ENCODE peak calls at places on chromosomes 4 and X, in nine cellular contexts. One of them, this sample, is unnamed.

GRCh38 chr4:38223801-38224236 is 263.6 kb downstream of the PTTG2 start:
- DNase-seq in CD8-positive, alpha-beta T cell: no peak
- DNase-seq in prostate gland: no peak
- DNase-seq in cardiac muscle cell: no peak
- DNase-seq in lower lobe of right lung: no peak
- DNase-seq in pancreas: no peak
- DNase-seq in sigmoid colon: no peak
- DNase-seq in colonic mucosa: no peak
- DNase-seq in NB4: no peak
- DNase-seq in this sample: no peak

GRCh38 chrX:130082244-130083106 is 27.8 kb downstream of the ELF4 start:
- DNase-seq in pancreas: no peak
- DNase-seq in lower lobe of right lung: peak; percentile 73
- DNase-seq in CD8-positive, alpha-beta T cell: peak; percentile 69
- DNase-seq in cardiac muscle cell: no peak
- DNase-seq in prostate gland: no peak
- DNase-seq in colonic mucosa: no peak
- DNase-seq in NB4: peak; percentile 92
- DNase-seq in sigmoid colon: peak; percentile 72
- DNase-seq in this sample: no peak

GRCh38 chr4:72791054-72791453 is 222.0 kb upstream of the ADAMTS3 start:
- DNase-seq in pancreas: no peak
- DNase-seq in sigmoid colon: no peak
- DNase-seq in colonic mucosa: no peak
- DNase-seq in lower lobe of right lung: no peak
- DNase-seq in prostate gland: no peak
- DNase-seq in CD8-positive, alpha-beta T cell: no peak
- DNase-seq in cardiac muscle cell: no peak
- DNase-seq in NB4: no peak
- DNase-seq in this sample: no peak

GRCh38 chr4:7774301-7775019 is 165.2 kb downstream of the AFAP1 start:
- DNase-seq in colonic mucosa: no peak
- DNase-seq in cardiac muscle cell: no peak
- DNase-seq in CD8-positive, alpha-beta T cell: no peak
- DNase-seq in pancreas: no peak
- DNase-seq in NB4: no peak
- DNase-seq in lower lobe of right lung: no peak
- DNase-seq in prostate gland: no peak
- DNase-seq in sigmoid colon: peak; percentile 40
- DNase-seq in this sample: no peak

GRCh38 chrX:47574609-47575325 is 7.5 kb upstream of the TIMP1 start:
- DNase-seq in colonic mucosa: no peak
- DNase-seq in lower lobe of right lung: no peak
- DNase-seq in pancreas: no peak
- DNase-seq in sigmoid colon: no peak
- DNase-seq in cardiac muscle cell: peak; percentile 47
- DNase-seq in prostate gland: no peak
- DNase-seq in NB4: peak; percentile 43
- DNase-seq in CD8-positive, alpha-beta T cell: no peak
- DNase-seq in this sample: no peak

GRCh38 chr4:119314356-119314755 is 7.6 kb downstream of the FABP2 start:
- DNase-seq in NB4: peak; percentile 49
- DNase-seq in pancreas: no peak
- DNase-seq in sigmoid colon: no peak
- DNase-seq in lower lobe of right lung: no peak
- DNase-seq in cardiac muscle cell: peak; percentile 64
- DNase-seq in CD8-positive, alpha-beta T cell: peak; percentile 25
- DNase-seq in colonic mucosa: no peak
- DNase-seq in prostate gland: no peak
- DNase-seq in this sample: peak; percentile 62

GRCh38 chr4:24547979-24548378 is 36.4 kb downstream of the DHX15 start:
- DNase-seq in NB4: no peak
- DNase-seq in lower lobe of right lung: no peak
- DNase-seq in sigmoid colon: no peak
- DNase-seq in CD8-positive, alpha-beta T cell: no peak
- DNase-seq in cardiac muscle cell: no peak
- DNase-seq in prostate gland: no peak
- DNase-seq in colonic mucosa: no peak
- DNase-seq in pancreas: no peak
- DNase-seq in this sample: no peak

GRCh38 chrX:24259544-24260240 is 54.2 kb downstream of the SUPT20HL2 start:
- DNase-seq in sigmoid colon: peak; percentile 74
- DNase-seq in cardiac muscle cell: peak; percentile 81
- DNase-seq in colonic mucosa: peak; percentile 38
- DNase-seq in NB4: peak; percentile 73
- DNase-seq in pancreas: no peak
- DNase-seq in CD8-positive, alpha-beta T cell: no peak
- DNase-seq in lower lobe of right lung: no peak
- DNase-seq in prostate gland: peak; percentile 20
- DNase-seq in this sample: peak; percentile 76

GRCh38 chrX:72620550-72621145 is 48.0 kb upstream of the HDAC8 start:
- DNase-seq in pancreas: peak; percentile 78
- DNase-seq in colonic mucosa: peak; percentile 55
- DNase-seq in cardiac muscle cell: no peak
- DNase-seq in prostate gland: peak; percentile 74
- DNase-seq in NB4: peak; percentile 27
- DNase-seq in lower lobe of right lung: peak; percentile 23
- DNase-seq in sigmoid colon: peak; percentile 63
- DNase-seq in CD8-positive, alpha-beta T cell: no peak
- DNase-seq in this sample: peak; percentile 86

GRCh38 chr4:101981756-101982155 is 191.2 kb downstream of the BANK1 start:
- DNase-seq in prostate gland: peak; percentile 75
- DNase-seq in CD8-positive, alpha-beta T cell: no peak
- DNase-seq in NB4: peak; percentile 95
- DNase-seq in colonic mucosa: no peak
- DNase-seq in cardiac muscle cell: peak; percentile 28
- DNase-seq in pancreas: no peak
- DNase-seq in sigmoid colon: no peak
- DNase-seq in lower lobe of right lung: no peak
- DNase-seq in this sample: peak; percentile 93

GRCh38 chr4:78222575-78223186 is 165.6 kb downstream of the FRAS1 start:
- DNase-seq in NB4: no peak
- DNase-seq in cardiac muscle cell: no peak
- DNase-seq in sigmoid colon: no peak
- DNase-seq in CD8-positive, alpha-beta T cell: no peak
- DNase-seq in prostate gland: no peak
- DNase-seq in pancreas: no peak
- DNase-seq in lower lobe of right lung: no peak
- DNase-seq in colonic mucosa: no peak
- DNase-seq in this sample: no peak

GRCh38 chrX:71144651-71145050 is at the start of gene NLGN3:
- DNase-seq in cardiac muscle cell: peak; percentile 11
- DNase-seq in colonic mucosa: no peak
- DNase-seq in prostate gland: no peak
- DNase-seq in sigmoid colon: no peak
- DNase-seq in lower lobe of right lung: no peak
- DNase-seq in CD8-positive, alpha-beta T cell: no peak
- DNase-seq in pancreas: no peak
- DNase-seq in NB4: no peak
- DNase-seq in this sample: no peak

GRCh38 chr4:42281324-42282020 is 115.8 kb upstream of the SHISA3 start:
- DNase-seq in pancreas: no peak
- DNase-seq in lower lobe of right lung: no peak
- DNase-seq in prostate gland: no peak
- DNase-seq in NB4: no peak
- DNase-seq in CD8-positive, alpha-beta T cell: no peak
- DNase-seq in sigmoid colon: no peak
- DNase-seq in colonic mucosa: no peak
- DNase-seq in cardiac muscle cell: no peak
- DNase-seq in this sample: peak; percentile 4

GRCh38 chr4:18105023-18106011 is 83.8 kb upstream of the LCORL start:
- DNase-seq in prostate gland: no peak
- DNase-seq in lower lobe of right lung: no peak
- DNase-seq in pancreas: no peak
- DNase-seq in cardiac muscle cell: no peak
- DNase-seq in sigmoid colon: no peak
- DNase-seq in NB4: no peak
- DNase-seq in CD8-positive, alpha-beta T cell: no peak
- DNase-seq in colonic mucosa: peak; percentile 41
- DNase-seq in this sample: peak; percentile 60

GRCh38 chr4:32163125-32163524 is 1443.0 kb downstream of the PCDH7 start:
- DNase-seq in prostate gland: no peak
- DNase-seq in CD8-positive, alpha-beta T cell: no peak
- DNase-seq in colonic mucosa: no peak
- DNase-seq in cardiac muscle cell: no peak
- DNase-seq in NB4: peak; percentile 71
- DNase-seq in pancreas: no peak
- DNase-seq in sigmoid colon: no peak
- DNase-seq in lower lobe of right lung: no peak
- DNase-seq in this sample: no peak

GRCh38 chr4:186204103-186204559 is 12.8 kb downstream of the CYP4V2 start:
- DNase-seq in NB4: no peak
- DNase-seq in CD8-positive, alpha-beta T cell: peak; percentile 54
- DNase-seq in sigmoid colon: peak; percentile 81
- DNase-seq in lower lobe of right lung: no peak
- DNase-seq in cardiac muscle cell: no peak
- DNase-seq in pancreas: no peak
- DNase-seq in colonic mucosa: no peak
- DNase-seq in prostate gland: no peak
- DNase-seq in this sample: peak; percentile 71

GRCh38 chrX:45527834-45528233 is 327.2 kb upstream of the DIPK2B start:
- DNase-seq in CD8-positive, alpha-beta T cell: no peak
- DNase-seq in NB4: no peak
- DNase-seq in colonic mucosa: no peak
- DNase-seq in pancreas: no peak
- DNase-seq in sigmoid colon: no peak
- DNase-seq in lower lobe of right lung: no peak
- DNase-seq in cardiac muscle cell: no peak
- DNase-seq in prostate gland: no peak
- DNase-seq in this sample: no peak

GRCh38 chr4:98672583-98673281 is 14.3 kb upstream of the TSPAN5 start:
- DNase-seq in sigmoid colon: no peak
- DNase-seq in CD8-positive, alpha-beta T cell: no peak
- DNase-seq in lower lobe of right lung: no peak
- DNase-seq in colonic mucosa: no peak
- DNase-seq in cardiac muscle cell: no peak
- DNase-seq in pancreas: no peak
- DNase-seq in NB4: no peak
- DNase-seq in prostate gland: no peak
- DNase-seq in this sample: no peak

GRCh38 chr4:110680217-110680616 is 57.3 kb upstream of the PITX2 start:
- DNase-seq in NB4: no peak
- DNase-seq in prostate gland: no peak
- DNase-seq in CD8-positive, alpha-beta T cell: no peak
- DNase-seq in sigmoid colon: no peak
- DNase-seq in colonic mucosa: no peak
- DNase-seq in lower lobe of right lung: no peak
- DNase-seq in cardiac muscle cell: no peak
- DNase-seq in pancreas: no peak
- DNase-seq in this sample: no peak

GRCh38 chrX:40068048-40068447 is 29.7 kb downstream of the BCOR start:
- DNase-seq in cardiac muscle cell: no peak
- DNase-seq in sigmoid colon: no peak
- DNase-seq in prostate gland: no peak
- DNase-seq in pancreas: no peak
- DNase-seq in CD8-positive, alpha-beta T cell: peak; percentile 30
- DNase-seq in colonic mucosa: no peak
- DNase-seq in NB4: peak; percentile 45
- DNase-seq in lower lobe of right lung: no peak
- DNase-seq in this sample: no peak

GRCh38 chr4:102299708-102300107 is 45.6 kb downstream of the SLC39A8 start:
- DNase-seq in pancreas: no peak
- DNase-seq in CD8-positive, alpha-beta T cell: peak; percentile 22
- DNase-seq in prostate gland: no peak
- DNase-seq in colonic mucosa: no peak
- DNase-seq in sigmoid colon: no peak
- DNase-seq in cardiac muscle cell: peak; percentile 76
- DNase-seq in NB4: peak; percentile 47
- DNase-seq in lower lobe of right lung: peak; percentile 54
- DNase-seq in this sample: peak; percentile 60

GRCh38 chr4:56535915-56536314 is 30.3 kb downstream of the ARL9 start:
- DNase-seq in prostate gland: no peak
- DNase-seq in CD8-positive, alpha-beta T cell: no peak
- DNase-seq in sigmoid colon: no peak
- DNase-seq in pancreas: no peak
- DNase-seq in lower lobe of right lung: no peak
- DNase-seq in cardiac muscle cell: no peak
- DNase-seq in NB4: no peak
- DNase-seq in colonic mucosa: no peak
- DNase-seq in this sample: no peak
- TF ChIP-seq CTCF in prostate gland: no peak
- TF ChIP-seq CTCF in CD8-positive, alpha-beta T cell: no peak
- TF ChIP-seq CTCF in sigmoid colon: no peak
- TF ChIP-seq CTCF in pancreas: no peak
- TF ChIP-seq CTCF in lower lobe of right lung: no peak
- TF ChIP-seq CTCF in cardiac muscle cell: no peak
- TF ChIP-seq CTCF in NB4: no peak
- TF ChIP-seq CTCF in colonic mucosa: no peak
- TF ChIP-seq CTCF in this sample: no peak

DNA sequence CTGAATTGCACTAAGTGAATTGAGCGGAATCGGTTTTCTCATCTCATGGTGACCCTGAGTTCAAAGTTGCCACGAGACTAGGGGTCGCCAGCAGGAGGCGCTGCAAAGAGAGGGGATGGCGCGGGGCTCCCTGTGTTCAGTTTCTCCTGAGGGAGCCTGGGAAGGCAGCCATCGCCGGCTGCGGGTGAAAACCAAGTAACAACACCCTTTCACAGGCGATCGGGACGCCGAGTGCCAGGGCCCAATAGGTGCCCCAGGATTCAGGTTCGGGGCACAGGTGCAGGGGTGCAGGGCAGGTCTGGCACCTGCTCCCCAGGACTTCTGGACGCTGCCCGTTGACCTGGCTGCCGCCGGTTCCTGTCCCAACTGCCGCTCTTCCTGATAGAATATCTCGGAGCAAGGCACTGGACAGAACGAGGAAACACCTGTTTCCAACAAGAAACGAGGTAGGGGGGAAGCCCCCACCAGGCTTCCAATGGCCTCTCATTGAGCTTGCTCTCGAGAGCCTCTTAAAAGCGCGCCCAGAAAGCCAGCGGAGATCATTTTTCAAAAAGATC is 1.1 kb upstream of the FGF16 start:
- DNase-seq in CD8-positive, alpha-beta T cell: no peak
- DNase-seq in colonic mucosa: peak; percentile 23
- DNase-seq in prostate gland: no peak
- DNase-seq in NB4: peak; percentile 25
- DNase-seq in pancreas: peak; percentile 27
- DNase-seq in lower lobe of right lung: peak; percentile 42
- DNase-seq in sigmoid colon: no peak
- DNase-seq in cardiac muscle cell: no peak
- DNase-seq in this sample: no peak
- H3K4me3 ChIP-seq in CD8-positive, alpha-beta T cell: no peak overlapping the region
- H3K4me3 ChIP-seq in colonic mucosa: peak overlapping the region; percentile 27
- H3K4me3 ChIP-seq in prostate gland: peak overlapping the region; percentile 8
- H3K4me3 ChIP-seq in NB4: peak overlapping the region; percentile 36
- H3K4me3 ChIP-seq in pancreas: peak overlapping the region; percentile 24
- H3K4me3 ChIP-seq in lower lobe of right lung: peak overlapping the region; percentile 42
- H3K4me3 ChIP-seq in sigmoid colon: no peak overlapping the region
- H3K4me3 ChIP-seq in cardiac muscle cell: peak overlapping the region; percentile 40
- H3K4me3 ChIP-seq in this sample: peak overlapping the region; percentile 21

GRCh38 chr4:146029147-146029546 is 90.5 kb upstream of the ZNF827 start:
- DNase-seq in prostate gland: no peak
- DNase-seq in cardiac muscle cell: no peak
- DNase-seq in CD8-positive, alpha-beta T cell: no peak
- DNase-seq in pancreas: no peak
- DNase-seq in NB4: no peak
- DNase-seq in colonic mucosa: no peak
- DNase-seq in sigmoid colon: no peak
- DNase-seq in lower lobe of right lung: no peak
- DNase-seq in this sample: peak; percentile 11
- TF ChIP-seq CTCF in prostate gland: no peak
- TF ChIP-seq CTCF in cardiac muscle cell: no peak
- TF ChIP-seq CTCF in CD8-positive, alpha-beta T cell: no peak
- TF ChIP-seq CTCF in pancreas: no peak
- TF ChIP-seq CTCF in NB4: no peak
- TF ChIP-seq CTCF in colonic mucosa: no peak
- TF ChIP-seq CTCF in sigmoid colon: no peak
- TF ChIP-seq CTCF in lower lobe of right lung: no peak
- TF ChIP-seq CTCF in this sample: no peak

GRCh38 chr4:2933566-2934076 is 29.6 kb downstream of the NOP14 start:
- DNase-seq in sigmoid colon: no peak
- DNase-seq in pancreas: peak; percentile 64
- DNase-seq in prostate gland: no peak
- DNase-seq in CD8-positive, alpha-beta T cell: peak; percentile 22
- DNase-seq in colonic mucosa: peak; percentile 34
- DNase-seq in lower lobe of right lung: no peak
- DNase-seq in cardiac muscle cell: no peak
- DNase-seq in NB4: no peak
- DNase-seq in this sample: no peak
- H3K4me3 ChIP-seq in sigmoid colon: peak overlapping the region; percentile 97
- H3K4me3 ChIP-seq in pancreas: peak overlapping the region; percentile 94
- H3K4me3 ChIP-seq in prostate gland: peak overlapping the region; percentile 99
- H3K4me3 ChIP-seq in CD8-positive, alpha-beta T cell: peak overlapping the region; percentile 49
- H3K4me3 ChIP-seq in colonic mucosa: peak overlapping the region; percentile 94
- H3K4me3 ChIP-seq in lower lobe of right lung: peak overlapping the region; percentile 97
- H3K4me3 ChIP-seq in cardiac muscle cell: peak overlapping the region; percentile 94
- H3K4me3 ChIP-seq in NB4: peak overlapping the region; percentile 87
- H3K4me3 ChIP-seq in this sample: peak overlapping the region; percentile 56